ENCODE peak calls at places on chromosomes 7 and 10, in ten cellular contexts. Z is K562, F is lower leg skin, M is A549, K is spleen, A is HCT116, L is stomach, H is NB4, R is right lobe of liver, G is gastrocnemius medialis. J is an unnamed sample.

GRCh38 chr7:135328053-135328452 is 94.4 kb downstream of the STRA8 start:
- DNase-seq in A (no peak), K (no peak), Z (no peak), M (no peak), F (no peak), R (no peak), G (no peak), H (no peak), L (no peak), J (no peak)

GRCh38 chr10:113480081-113480360 is 72.8 kb upstream of the HABP2 start:
- DNase-seq in F (no peak), H (no peak), R (no peak), K (no peak), M (no peak), L (no peak), G (no peak), A (no peak), Z (no peak), J (no peak)

GRCh38 chr10:112778579-112778978 is 171.5 kb upstream of the TCF7L2 start:
- DNase-seq in A (no peak), R (no peak), L (no peak), F (no peak), M (no peak), H (no peak), Z (no peak), G (no peak), K (no peak), J (no peak)

GRCh38 chr10:14547826-14548225 is 217.1 kb upstream of the FRMD4A start:
- DNase-seq in L (no peak), A (no peak), G (no peak), M (no peak), F (no peak), Z (no peak), H (no peak), K (no peak), R (no peak), J (no peak)

GRCh38 chr10:98620503-98620902 is 173.8 kb upstream of the HPS1 start:
- DNase-seq in G (no peak), Z (no peak), L (no peak), H (no peak), F (no peak), M (no peak), K (no peak), A (no peak), R (no peak), J (no peak)

GRCh38 chr7:104136561-104136960 is 71.3 kb downstream of the ORC5 start:
- DNase-seq in M (no peak), A (no peak), Z (no peak), L (no peak), F (no peak), G (no peak), K (no peak), R (no peak), H (no peak), J (no peak)

GRCh38 chr7:72538856-72539255 is 126.7 kb upstream of the CALN1 start:
- DNase-seq in A (peak), L (no peak), K (no peak), Z (no peak), F (no peak), G (no peak), M (no peak), H (no peak), R (no peak), J (no peak)

GRCh38 chr10:97669561-97669960 is 17.5 kb downstream of the AVPI1 start:
- DNase-seq in M (no peak), L (no peak), A (no peak), Z (no peak), R (no peak), F (no peak), G (no peak), H (no peak), K (no peak), J (no peak)

GRCh38 chr7:155225516-155225915 is 72.2 kb upstream of the INSIG1 start:
- DNase-seq in K (peak), R (no peak), L (no peak), H (no peak), A (no peak), Z (no peak), F (no peak), M (no peak), G (no peak), J (no peak)

GRCh38 chr7:154843670-154844237 is 159.2 kb downstream of the PAXIP1 start:
- DNase-seq in M (no peak), K (no peak), R (no peak), H (no peak), L (no peak), G (no peak), A (no peak), F (no peak), Z (no peak), J (no peak)

GRCh38 chr10:47318706-47319105 is 3.5 kb upstream of the GDF2 start:
- DNase-seq in H (peak), M (peak), A (peak), G (no peak), F (no peak), K (no peak), Z (peak), L (no peak), R (no peak), J (peak)

GRCh38 chr7:124702385-124702784 is 63.2 kb downstream of the GPR37 start:
- DNase-seq in Z (no peak), H (no peak), A (no peak), F (no peak), G (no peak), R (no peak), L (no peak), K (no peak), M (no peak), J (no peak)

GRCh38 chr7:137923380-137923779 is 76.6 kb upstream of the DGKI start:
- DNase-seq in G (no peak), A (no peak), R (no peak), Z (no peak), M (peak), F (no peak), L (no peak), H (no peak), K (no peak), J (no peak)

GRCh38 chr10:131084791-131085585 is 226.5 kb downstream of the TCERG1L start:
- DNase-seq in F (no peak), Z (no peak), H (no peak), M (no peak), G (no peak), A (no peak), K (no peak), L (no peak), R (no peak), J (no peak)
- TF ChIP-seq POLR2A in F (no peak), Z (no peak), H (no peak), M (no peak), G (no peak), A (no peak), K (no peak), L (no peak), R (no peak), J (no peak)

GRCh38 chr10:73653195-73653594 is 2.6 kb downstream of the SYNPO2L start:
- DNase-seq in A (no peak), L (no peak), R (no peak), K (no peak), Z (no peak), M (no peak), H (no peak), F (no peak), G (no peak), J (no peak)

GRCh38 chr10:73655257-73655989 is 406 bp downstream of the SYNPO2L start:
- DNase-seq in R (no peak), K (no peak), F (no peak), M (no peak), H (peak), L (no peak), Z (no peak), A (no peak), G (no peak), J (no peak)

GRCh38 chr10:73650537-73651331 is 5.1 kb downstream of the SYNPO2L start:
- DNase-seq in R (no peak), L (no peak), M (no peak), Z (no peak), G (peak), F (no peak), A (no peak), H (peak), K (no peak), J (no peak)

GRCh38 chr10:73653701-73654100 is 2.1 kb downstream of the SYNPO2L start:
- DNase-seq in Z (peak), F (no peak), L (no peak), G (peak), K (no peak), H (peak), A (no peak), R (no peak), M (peak), J (no peak)

DNA sequence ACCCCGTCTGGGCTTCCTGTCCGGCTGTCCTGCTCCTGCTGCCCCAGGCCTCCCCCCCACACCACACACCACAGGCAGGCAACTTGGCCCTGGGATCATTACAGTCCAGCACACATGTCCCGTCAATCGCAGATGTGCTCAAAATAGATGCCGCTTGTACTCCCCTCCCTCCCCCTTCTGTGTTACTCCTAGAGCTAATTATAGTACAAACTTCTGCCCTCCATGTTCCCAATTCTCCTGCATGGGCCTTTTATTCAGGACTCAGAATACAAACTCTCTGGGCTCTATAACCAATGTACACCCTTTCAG is at the start of gene SYNPO2L:
- DNase-seq in K (no peak), F (no peak), G (peak), M (no peak), A (no peak), H (peak), L (no peak), Z (no peak), R (no peak), J (no peak)
- TF ChIP-seq CTCF in K (no peak), F (no peak), G (no peak), M (no peak), A (no peak), H (no peak), L (no peak), Z (no peak), R (no peak), J (no peak)

GRCh38 chr7:4762121-4763055 is 13.0 kb upstream of the AP5Z1 start:
- DNase-seq in M (no peak), H (no peak), K (peak), L (no peak), R (no peak), F (no peak), Z (no peak), A (no peak), G (no peak), J (no peak)

GRCh38 chr7:4760952-4761351 is 14.5 kb upstream of the AP5Z1 start:
- DNase-seq in K (no peak), F (no peak), G (no peak), Z (no peak), A (no peak), L (no peak), R (no peak), H (no peak), M (no peak), J (no peak)

GRCh38 chr7:4758791-4759190 is 16.6 kb upstream of the AP5Z1 start:
- DNase-seq in H (no peak), R (no peak), Z (no peak), L (no peak), A (no peak), F (no peak), M (no peak), K (no peak), G (no peak), J (no peak)

GRCh38 chr7:4758111-4758510 is 17.3 kb upstream of the AP5Z1 start:
- DNase-seq in K (no peak), H (no peak), R (no peak), F (no peak), G (no peak), A (no peak), L (no peak), Z (no peak), M (no peak), J (no peak)

GRCh38 chr7:4759211-4759610 is 16.2 kb upstream of the AP5Z1 start:
- DNase-seq in M (no peak), G (no peak), H (no peak), R (no peak), L (no peak), A (no peak), K (peak), F (no peak), Z (no peak), J (no peak)
- TF ChIP-seq POLR2A in M (no peak), G (no peak), H (no peak), R (no peak), L (no peak), A (no peak), K (no peak), F (no peak), Z (no peak), J (no peak)

DNA sequence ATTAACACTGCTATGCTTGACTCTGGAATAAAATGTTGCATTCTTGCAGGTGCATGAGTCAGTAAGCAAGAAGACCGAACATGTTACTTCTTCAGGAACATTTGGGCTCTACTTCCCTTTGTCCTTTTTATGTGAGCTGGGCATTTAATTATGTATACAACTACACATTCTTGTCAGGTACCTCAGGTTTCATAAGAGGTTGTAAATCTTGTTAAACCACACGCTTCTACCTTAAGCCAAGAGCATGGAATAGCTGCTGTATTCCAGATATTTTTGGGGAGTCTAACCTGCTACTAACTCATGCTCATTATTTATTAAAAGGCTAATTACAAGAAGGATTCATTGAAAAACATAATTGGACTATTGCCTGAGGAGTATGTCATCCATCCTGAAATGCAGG is 414.2 kb upstream of the KLF6 start:
- DNase-seq in L (no peak), K (no peak), H (no peak), A (no peak), Z (no peak), R (no peak), M (no peak), G (no peak), F (no peak), J (no peak)
- TF ChIP-seq CTCF in L (no peak), K (no peak), H (no peak), A (no peak), Z (no peak), R (no peak), M (no peak), G (no peak), F (no peak), J (no peak)

GRCh38 chr10:79243211-79244067 is 103.8 kb upstream of the PPIF start:
- DNase-seq in L (peak), A (no peak), G (no peak), F (no peak), M (no peak), K (peak), H (peak), Z (no peak), R (no peak), J (no peak)
- TF ChIP-seq POLR2A in L (no peak), A (no peak), G (no peak), F (no peak), M (no peak), K (no peak), H (no peak), Z (no peak), R (no peak), J (no peak)

GRCh38 chr7:42880392-42880791 is 31.5 kb downstream of the C7orf25 start:
- DNase-seq in G (no peak), Z (no peak), L (no peak), M (no peak), R (no peak), K (no peak), A (no peak), H (no peak), F (no peak), J (no peak)

GRCh38 chr7:42878303-42878702 is 33.6 kb downstream of the C7orf25 start:
- DNase-seq in A (no peak), H (no peak), M (no peak), K (no peak), R (no peak), L (no peak), Z (no peak), G (no peak), F (no peak), J (no peak)

GRCh38 chr7:42877852-42878251 is 34.0 kb downstream of the C7orf25 start:
- DNase-seq in Z (no peak), K (no peak), F (no peak), H (peak), R (no peak), A (no peak), L (no peak), G (no peak), M (no peak), J (no peak)

GRCh38 chr7:42876182-42877068 is 35.4 kb downstream of the C7orf25 start:
- DNase-seq in L (peak), G (no peak), Z (peak), F (peak), H (peak), R (no peak), M (no peak), K (no peak), A (peak), J (no peak)
- TF ChIP-seq CTCF in L (no peak), G (peak), Z (peak), F (no peak), H (peak), R (peak), M (peak), K (peak), A (peak), J (peak)

GRCh38 chr7:94374231-94374630 is 20.5 kb upstream of the COL1A2 start:
- DNase-seq in Z (no peak), R (peak), A (no peak), L (peak), K (no peak), M (no peak), H (no peak), F (peak), G (no peak), J (peak)
- TF ChIP-seq POLR2A in Z (no peak), R (no peak), A (no peak), L (no peak), K (no peak), M (no peak), H (no peak), F (no peak), G (no peak), J (no peak)

GRCh38 chr10:132139526-132139925 is 47.2 kb upstream of the DPYSL4 start:
- DNase-seq in M (no peak), F (no peak), G (no peak), Z (no peak), H (no peak), A (no peak), K (peak), R (no peak), L (no peak), J (no peak)
- TF ChIP-seq CTCF in M (no peak), F (no peak), G (no peak), Z (no peak), H (no peak), A (no peak), K (no peak), R (no peak), L (no peak), J (no peak)